ENCODE peak calls at places on chromosomes 4 and X, in five cellular contexts. O is ACHN; P is IMR-90; B is activated CD4-positive, alpha-beta T cell treated with anti-CD3 and anti-CD28 coated beads, Interleukin-2, amount 50 U/mL, for 4 hours; Z is HAP-1. C is an unnamed sample.

GRCh38 chrX:140249122-140249521 is 255.7 kb downstream of the SOX3 start:
- DNase-seq in O (no peak), P (no peak), B (no peak), Z (peak; percentile 16), C (no peak)

GRCh38 chrX:17553961-17554482 is 179.0 kb downstream of the NHS start:
- DNase-seq in O (no peak), P (no peak), B (no peak), Z (no peak), C (no peak)

GRCh38 chrX:989959-990510 is 222.4 kb downstream of the CRLF2 start:
- DNase-seq in O (no peak), P (peak; percentile 56), B (peak; percentile 7), Z (no peak), C (no peak)

GRCh38 chr4:170089743-170090666 is at the start of gene AADAT:
- DNase-seq in O (peak; percentile 81), P (peak; percentile 72), B (no peak), Z (peak; percentile 92), C (peak; percentile 62)

GRCh38 chr4:123649644-123650356 is 253.2 kb downstream of the SPRY1 start:
- DNase-seq in O (peak; percentile 24), P (peak; percentile 79), B (no peak), Z (peak; percentile 87), C (no peak)

GRCh38 chrX:108304210-108304609 is 134.0 kb downstream of the COL4A6 start:
- DNase-seq in O (peak; percentile 9), P (peak; percentile 7), B (no peak), Z (peak; percentile 25), C (no peak)

GRCh38 chrX:142251665-142252064 is 46.6 kb upstream of the MAGEC2 start:
- DNase-seq in O (no peak), P (no peak), B (no peak), Z (no peak), C (no peak)

GRCh38 chrX:9293051-9293496 is 171.8 kb upstream of the TBL1X start:
- DNase-seq in O (no peak), P (no peak), B (no peak), Z (peak; percentile 59), C (no peak)

GRCh38 chr4:144583658-144584057 is 62.3 kb upstream of the HHIP start:
- DNase-seq in O (peak; percentile 42), P (peak; percentile 47), B (no peak), Z (no peak), C (peak; percentile 37)

GRCh38 chr4:189533603-189534002 is 407.1 kb upstream of the FRG1 start:
- DNase-seq in O (no peak), P (no peak), B (no peak), Z (no peak), C (no peak)

GRCh38 chr4:23245196-23245595 is 552.5 kb downstream of the GBA3 start:
- DNase-seq in O (no peak), P (no peak), B (no peak), Z (no peak), C (no peak)

GRCh38 chr4:6613676-6614651 is 26.5 kb upstream of the MRFAP1 start:
- DNase-seq in O (no peak), P (no peak), B (no peak), Z (no peak), C (no peak)

GRCh38 chr4:183155450-183156184 is 56.6 kb downstream of the WWC2 start:
- DNase-seq in O (no peak), P (no peak), B (no peak), Z (no peak), C (no peak)

GRCh38 chr4:181261279-181261678 is 981.9 kb upstream of the TENM3 start:
- DNase-seq in O (peak; percentile 1), P (peak; percentile 32), B (no peak), Z (peak; percentile 39), C (no peak)

GRCh38 chrX:103540145-103540544 is 20.9 kb upstream of the RAB40A start:
- DNase-seq in O (no peak), P (peak; percentile 58), B (no peak), Z (no peak), C (no peak)

GRCh38 chrX:71579136-71579989 is 1.1 kb downstream of the GCNA start:
- DNase-seq in O (no peak), P (no peak), B (no peak), Z (peak; percentile 22), C (no peak)

GRCh38 chr4:59175588-59175987 is 2024.5 kb upstream of the ADGRL3 start:
- DNase-seq in O (no peak), P (no peak), B (no peak), Z (no peak), C (no peak)

GRCh38 chrX:13288671-13289070 is 31.2 kb downstream of the ATXN3L start:
- DNase-seq in O (no peak), P (no peak), B (no peak), Z (peak; percentile 54), C (no peak)

GRCh38 chr4:56619160-56619559 is 61.9 kb downstream of the HOPX start:
- DNase-seq in O (no peak), P (peak; percentile 58), B (no peak), Z (no peak), C (no peak)

GRCh38 chr4:86300516-86300915 is 59.3 kb downstream of the MAPK10 start:
- DNase-seq in O (no peak), P (no peak), B (no peak), Z (no peak), C (no peak)

GRCh38 chr4:81546777-81547176 is 75.1 kb upstream of the RASGEF1B start:
- DNase-seq in O (no peak), P (no peak), B (no peak), Z (no peak), C (no peak)

GRCh38 chr4:60948008-60948407 is 252.1 kb upstream of the ADGRL3 start:
- DNase-seq in O (no peak), P (peak; percentile 26), B (no peak), Z (no peak), C (no peak)

GRCh38 chr4:73068496-73069337 is 799 bp downstream of the COX18 start:
- DNase-seq in O (peak; percentile 40), P (peak; percentile 32), B (no peak), Z (peak; percentile 9), C (peak; percentile 16)

C was measured in RCC 7860.